ENCODE peak calls at places on chromosomes 3 and 15, in five cellular contexts. P is lung; K is mesendoderm; J is effector memory CD4-positive, alpha-beta T cell; M is pancreas. S is an unnamed sample.

GRCh38 chr3:14117468-14118399 is 6.9 kb downstream of the CHCHD4 start:
- DNase-seq in P (peak; percentile 25), M (no peak), K (no peak), J (no peak), S (no peak)

GRCh38 chr15:95843241-95843851 is 487.2 kb upstream of the NR2F2 start:
- DNase-seq in M (no peak), J (no peak), K (no peak), P (no peak), S (no peak)

GRCh38 chr3:195035345-195036202 is 235.4 kb downstream of the XXYLT1 start:
- DNase-seq in M (no peak), J (no peak), P (no peak), K (peak; percentile 66), S (peak; percentile 42)

GRCh38 chr3:172591876-172592771 is 68.9 kb upstream of the TNFSF10 start:
- DNase-seq in J (peak; percentile 76), M (no peak), K (no peak), P (no peak), S (no peak)

GRCh38 chr3:143859465-143860203 is 11.4 kb upstream of the SLC9A9 start:
- DNase-seq in J (no peak), P (no peak), K (no peak), M (no peak), S (no peak)

GRCh38 chr3:134644731-134645514 is 5.9 kb downstream of the KY start:
- DNase-seq in M (no peak), J (no peak), K (no peak), P (no peak), S (no peak)

GRCh38 chr15:62549345-62549970 is 384.4 kb upstream of the C2CD4B start:
- DNase-seq in K (peak; percentile 65), M (peak; percentile 18), P (no peak), J (no peak), S (peak; percentile 66)

GRCh38 chr15:60044636-60045273 is 40.6 kb downstream of the FOXB1 start:
- DNase-seq in M (no peak), J (no peak), P (no peak), K (peak; percentile 14), S (no peak)

GRCh38 chr3:16618721-16619120 is 13.5 kb upstream of the DAZL start:
- DNase-seq in J (no peak), M (no peak), P (no peak), K (no peak), S (no peak)

GRCh38 chr15:49649987-49650386 is 29.1 kb downstream of the DTWD1 start:
- DNase-seq in M (no peak), P (no peak), K (no peak), J (no peak), S (no peak)

GRCh38 chr3:100603449-100603848 is 6.0 kb upstream of the ADGRG7 start:
- DNase-seq in M (no peak), J (no peak), K (peak; percentile 80), P (no peak), S (peak; percentile 33)
- H3K4me3 ChIP-seq in M (no peak overlapping the region), J (peak overlapping the region; percentile 18), K (no peak overlapping the region), P (no peak overlapping the region), S (no peak overlapping the region)

DNA sequence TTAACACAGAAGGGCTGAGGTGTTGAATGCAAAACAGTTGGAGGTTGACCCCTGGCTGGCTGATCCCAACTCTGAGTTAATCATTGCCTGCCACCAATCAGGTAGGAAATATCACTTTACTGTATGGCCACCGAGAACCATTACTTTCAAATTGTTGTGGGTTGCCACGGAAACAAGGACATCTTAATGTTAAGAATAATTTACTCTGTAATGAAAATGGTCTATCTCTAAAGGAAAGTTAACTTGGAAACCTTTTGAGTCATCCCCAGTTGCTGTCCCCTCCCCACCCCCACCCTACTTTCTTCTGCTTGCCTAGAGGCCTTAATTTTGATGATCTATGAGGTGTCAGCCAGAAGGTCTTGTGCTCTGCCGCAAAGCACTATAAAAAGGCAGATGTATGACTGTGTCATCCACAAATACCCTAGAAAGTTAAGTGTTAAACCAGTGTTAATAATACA is 78.7 kb upstream of the SNRK start:
- DNase-seq in P (no peak), M (no peak), J (no peak), K (no peak), S (no peak)
- H3K27ac ChIP-seq in P (no peak overlapping the region), M (no peak overlapping the region), J (no peak overlapping the region), K (no peak overlapping the region), S (no peak overlapping the region)

DNA sequence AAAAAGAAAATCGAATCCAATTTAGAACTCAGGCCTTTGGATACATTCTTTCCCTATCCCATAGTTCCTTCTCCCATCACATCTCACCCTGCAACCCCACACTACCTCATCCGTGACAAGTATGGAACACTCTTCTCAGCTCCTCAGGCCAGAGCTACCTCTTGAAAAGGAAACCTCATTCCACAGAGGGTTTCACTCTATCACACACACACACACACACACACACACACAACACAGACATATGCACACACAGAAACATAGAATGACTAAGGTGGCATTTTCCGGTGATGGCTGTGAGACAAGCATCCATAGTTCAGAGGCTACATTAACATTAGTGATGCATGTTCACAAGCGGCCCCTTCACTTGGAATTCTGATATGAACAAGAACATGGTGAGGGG is 122.0 kb upstream of the HES1 start:
- DNase-seq in P (no peak), M (no peak), K (no peak), J (no peak), S (no peak)
- H3K27me3 ChIP-seq in P (no peaks in the 10 kb centered on the region), M (no peaks in the 10 kb centered on the region), K (no peaks in the 10 kb centered on the region), J (no peaks in the 10 kb centered on the region), S (no peaks in the 10 kb centered on the region)

DNA sequence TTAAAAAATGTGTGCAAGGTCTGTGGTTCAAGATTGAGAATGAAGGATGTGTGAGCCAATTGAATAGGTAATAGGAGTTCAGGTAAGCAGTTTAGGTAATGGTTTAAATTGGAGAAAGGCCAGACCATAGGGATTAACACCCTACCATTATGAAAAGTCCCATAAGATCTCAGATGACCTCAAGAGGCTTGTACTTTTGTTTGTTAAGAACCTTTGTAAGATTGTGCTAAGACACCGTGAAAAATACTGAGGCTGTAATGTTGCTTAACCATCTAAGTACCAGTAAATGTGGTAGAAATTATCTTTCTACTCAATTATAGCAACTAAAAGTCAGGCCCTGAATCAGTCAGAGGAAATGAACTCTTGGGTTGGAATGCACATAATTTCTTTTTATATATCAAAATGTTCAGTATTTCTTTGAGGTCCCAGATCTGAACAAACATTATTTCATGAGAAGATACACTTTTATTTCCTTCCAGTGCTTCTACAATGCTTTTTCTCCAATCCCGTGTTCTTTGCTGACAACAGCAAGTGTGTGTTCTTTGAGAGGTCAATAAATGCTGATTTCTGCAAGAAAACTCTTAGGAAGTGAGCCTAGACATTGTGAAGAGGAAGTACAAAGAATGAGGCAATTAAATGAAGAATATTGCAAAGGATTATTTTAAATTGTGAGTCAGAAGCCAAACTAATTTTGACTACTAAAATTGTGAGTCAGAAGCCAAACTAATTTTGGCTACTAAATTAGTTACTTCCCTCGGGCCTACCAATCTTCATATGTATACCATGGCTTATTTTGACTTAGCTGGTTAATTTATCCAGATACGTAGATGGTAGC is 66.5 kb downstream of the TCF12 start:
- DNase-seq in J (no peak), K (no peak), M (no peak), P (no peak), S (no peak)
- H3K4me3 ChIP-seq in J (no peak overlapping the region), K (no peak overlapping the region), M (no peak overlapping the region), P (no peak overlapping the region), S (no peak overlapping the region)

DNA sequence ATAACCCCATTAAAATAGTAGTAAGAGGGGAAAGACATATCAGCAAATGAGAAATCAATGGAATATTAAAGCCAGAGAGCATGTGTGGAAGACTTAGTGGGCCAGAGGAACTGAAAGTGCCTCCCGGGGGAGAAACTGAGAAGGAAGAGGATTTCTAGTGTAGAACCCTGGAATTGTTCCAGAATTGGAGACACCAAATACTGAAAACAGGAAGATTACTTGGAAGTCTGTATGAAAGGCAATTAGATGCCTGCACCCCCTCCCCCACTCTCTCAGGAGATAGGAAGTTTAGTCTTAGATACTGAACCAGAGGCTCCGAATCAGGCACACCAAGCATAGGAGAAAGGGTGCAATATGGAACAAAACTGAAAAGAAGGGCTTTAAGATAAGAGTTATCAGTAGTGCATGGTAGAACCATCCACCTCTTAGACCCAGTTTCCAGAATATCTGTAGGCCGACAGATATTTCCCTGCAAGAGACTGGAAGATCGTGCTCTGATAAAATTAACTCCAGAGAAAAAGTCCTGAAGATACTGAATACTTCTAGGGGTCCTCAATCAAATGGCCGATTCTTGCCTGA is 32.4 kb downstream of the KLHL18 start:
- DNase-seq in P (no peak), K (peak; percentile 10), M (no peak), J (no peak), S (no peak)
- H3K27ac ChIP-seq in P (no peak overlapping the region), K (no peak overlapping the region), M (no peak overlapping the region), J (no peak overlapping the region), S (no peak overlapping the region)

DNA sequence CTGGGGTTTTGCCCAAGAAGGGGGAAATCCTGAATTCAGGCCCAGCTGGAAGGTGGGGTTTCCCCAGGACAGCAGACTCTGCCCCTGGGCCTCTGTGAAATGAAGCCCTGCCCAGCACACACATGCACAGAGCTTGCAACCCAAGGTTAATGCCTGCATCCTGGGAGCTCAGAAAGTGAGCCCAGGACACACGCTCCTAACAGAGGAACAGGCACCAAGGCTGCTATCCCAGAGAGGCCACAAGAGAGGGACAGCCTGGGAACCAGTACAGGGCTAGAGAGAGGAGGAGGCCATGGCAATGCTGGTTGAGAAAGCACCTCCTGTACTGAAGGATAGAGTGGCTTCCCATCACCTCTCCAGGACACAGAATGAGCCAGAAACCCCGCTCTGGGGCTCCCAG is 16.1 kb downstream of the SEMA5B start:
- DNase-seq in M (no peak), J (no peak), K (no peak), P (no peak), S (no peak)
- H3K27me3 ChIP-seq in M (no peaks in the 10 kb centered on the region), J (no peaks in the 10 kb centered on the region), K (no peaks in the 10 kb centered on the region), P (no peaks in the 10 kb centered on the region), S (no peaks in the 10 kb centered on the region)

GRCh38 chr3:160885791-160886286 is 129.8 kb downstream of the PPM1L start:
- DNase-seq in J (no peak), P (peak; percentile 35), K (peak; percentile 74), M (peak; percentile 15), S (peak; percentile 92)
- H3K4me3 ChIP-seq in J (no peak overlapping the region), P (no peak overlapping the region), K (no peak overlapping the region), M (no peak overlapping the region), S (no peak overlapping the region)

GRCh38 chr15:68040144-68040543 is 14.0 kb upstream of the PIAS1 start:
- DNase-seq in M (no peak), P (no peak), J (no peak), K (no peak), S (no peak)

GRCh38 chr15:68047826-68048225 is 6.3 kb upstream of the PIAS1 start:
- DNase-seq in K (no peak), J (no peak), P (no peak), M (no peak), S (no peak)

GRCh38 chr15:68045289-68046265 is 8.5 kb upstream of the PIAS1 start:
- DNase-seq in K (peak; percentile 15), J (no peak), M (no peak), P (no peak), S (no peak)

GRCh38 chr15:68042156-68042854 is 11.8 kb upstream of the PIAS1 start:
- DNase-seq in J (no peak), M (no peak), K (no peak), P (no peak), S (no peak)

DNA sequence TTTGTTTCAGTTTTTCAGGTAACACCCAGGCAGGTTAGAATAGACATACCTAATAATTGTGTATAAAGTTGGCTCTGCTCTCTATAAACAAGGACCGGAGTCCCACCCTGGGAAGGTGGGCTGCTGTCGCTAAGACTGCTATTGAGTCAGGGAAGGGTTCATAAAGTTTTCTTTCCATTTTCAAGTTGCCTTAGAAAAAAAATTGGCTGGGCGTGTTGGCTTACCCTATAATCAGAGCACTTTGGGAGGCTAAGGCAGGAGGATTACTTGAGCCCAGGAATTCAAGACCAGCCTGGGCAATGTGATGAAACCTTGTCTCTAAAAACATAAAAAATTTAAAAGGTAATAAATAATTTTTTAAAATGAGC is 11.3 kb upstream of the PIAS1 start:
- DNase-seq in K (no peak), P (no peak), M (no peak), J (no peak), S (no peak)
- H3K27ac ChIP-seq in K (no peak overlapping the region), P (no peak overlapping the region), M (no peak overlapping the region), J (no peak overlapping the region), S (no peak overlapping the region)

S was measured in WERI-Rb-1.